ENCODE peak calls at places on chromosomes 7 and 10, in seven cellular contexts. D is right atrium auricular region, T is prostate gland, U is lower lobe of right lung, G is spleen, J is OCI-LY7, O is H9. L is an unnamed sample.

GRCh38 chr7:64320547-64321495 is 7.1 kb downstream of the ZNF736 start:
- DNase-seq in D (no peak), T (no peak), U (no peak), G (no peak), J (peak; percentile 85), O (no peak), L (no peak)

GRCh38 chr10:29804025-29804852 is 169.5 kb upstream of the SVIL start:
- DNase-seq in D (peak; percentile 67), T (peak; percentile 70), U (peak; percentile 39), G (no peak), J (no peak), O (no peak), L (no peak)

GRCh38 chr7:42883950-42884349 is 27.9 kb downstream of the C7orf25 start:
- DNase-seq in D (no peak), T (peak; percentile 63), U (peak; percentile 77), G (peak; percentile 83), J (peak; percentile 93), O (peak; percentile 57), L (no peak)

GRCh38 chr10:72511414-72511813 is 114.5 kb downstream of the MICU1 start:
- DNase-seq in D (no peak), T (no peak), U (no peak), G (no peak), J (no peak), O (no peak), L (no peak)

GRCh38 chr7:30543815-30544525 is 39.3 kb upstream of the GGCT start:
- DNase-seq in D (no peak), T (no peak), U (no peak), G (no peak), J (no peak), O (no peak), L (no peak)

GRCh38 chr7:22578048-22578770 is 78.2 kb upstream of the STEAP1B start:
- DNase-seq in D (no peak), T (no peak), U (no peak), G (no peak), J (no peak), O (no peak), L (no peak)

GRCh38 chr10:122030200-122030552 is 41.2 kb downstream of the TACC2 start:
- DNase-seq in D (no peak), T (no peak), U (no peak), G (no peak), J (no peak), O (no peak), L (no peak)

GRCh38 chr10:46229144-46229563 is 57.6 kb upstream of the ANTXRL start:
- DNase-seq in D (peak; percentile 21), T (no peak), U (no peak), G (peak; percentile 39), J (peak; percentile 48), O (peak; percentile 67), L (no peak)

GRCh38 chr10:128078136-128078969 is 47.9 kb downstream of the MKI67 start:
- DNase-seq in D (no peak), T (no peak), U (no peak), G (peak; percentile 77), J (peak; percentile 37), O (peak; percentile 77), L (peak; percentile 67)

GRCh38 chr10:88228130-88228529 is 355.0 kb downstream of the RNLS start:
- DNase-seq in D (no peak), T (no peak), U (no peak), G (no peak), J (no peak), O (no peak), L (no peak)

GRCh38 chr10:123272171-123272570 is 118.0 kb downstream of the BUB3 start:
- DNase-seq in D (no peak), T (no peak), U (no peak), G (no peak), J (peak; percentile 1), O (no peak), L (no peak)

GRCh38 chr10:61943699-61944444 is 42.4 kb downstream of the ARID5B start:
- DNase-seq in D (no peak), T (no peak), U (no peak), G (no peak), J (peak; percentile 68), O (no peak), L (no peak)

GRCh38 chr7:74025745-74026144 is 2.2 kb upstream of the ELN start:
- DNase-seq in D (no peak), T (no peak), U (no peak), G (no peak), J (no peak), O (no peak), L (no peak)

GRCh38 chr10:103761075-103761920 is 94.1 kb downstream of the SH3PXD2A start:
- DNase-seq in D (no peak), T (no peak), U (no peak), G (no peak), J (no peak), O (no peak), L (no peak)

GRCh38 chr10:12679636-12680035 is 321.9 kb downstream of the CCDC3 start:
- DNase-seq in D (no peak), T (no peak), U (no peak), G (no peak), J (no peak), O (no peak), L (no peak)

GRCh38 chr7:32881074-32881982 is 10.2 kb downstream of the KBTBD2 start:
- DNase-seq in D (no peak), T (no peak), U (no peak), G (no peak), J (no peak), O (no peak), L (no peak)

GRCh38 chr7:50321678-50322077 is 17.2 kb downstream of the IKZF1 start:
- DNase-seq in D (no peak), T (no peak), U (no peak), G (no peak), J (no peak), O (no peak), L (no peak)

GRCh38 chr7:82578430-82578829 is 134.9 kb upstream of the CACNA2D1 start:
- DNase-seq in D (no peak), T (no peak), U (no peak), G (no peak), J (no peak), O (no peak), L (no peak)

GRCh38 chr7:921071-921461 is 33.4 kb downstream of the ADAP1 start:
- DNase-seq in D (no peak), T (no peak), U (peak; percentile 36), G (peak; percentile 71), J (no peak), O (no peak), L (no peak)

GRCh38 chr10:44046605-44047004 is 338.3 kb downstream of the CXCL12 start:
- DNase-seq in D (no peak), T (no peak), U (no peak), G (no peak), J (no peak), O (no peak), L (peak; percentile 51)

GRCh38 chr7:78099715-78100477 is 301.3 kb downstream of the PHTF2 start:
- DNase-seq in D (no peak), T (no peak), U (no peak), G (no peak), J (no peak), O (no peak), L (no peak)

GRCh38 chr10:45599646-45600045 is 72.9 kb downstream of the ZFAND4 start:
- DNase-seq in D (no peak), T (no peak), U (no peak), G (no peak), J (no peak), O (no peak), L (no peak)

GRCh38 chr10:12937527-12937926 is 64.0 kb downstream of the CCDC3 start:
- DNase-seq in D (no peak), T (no peak), U (no peak), G (no peak), J (no peak), O (no peak), L (no peak)

DNA sequence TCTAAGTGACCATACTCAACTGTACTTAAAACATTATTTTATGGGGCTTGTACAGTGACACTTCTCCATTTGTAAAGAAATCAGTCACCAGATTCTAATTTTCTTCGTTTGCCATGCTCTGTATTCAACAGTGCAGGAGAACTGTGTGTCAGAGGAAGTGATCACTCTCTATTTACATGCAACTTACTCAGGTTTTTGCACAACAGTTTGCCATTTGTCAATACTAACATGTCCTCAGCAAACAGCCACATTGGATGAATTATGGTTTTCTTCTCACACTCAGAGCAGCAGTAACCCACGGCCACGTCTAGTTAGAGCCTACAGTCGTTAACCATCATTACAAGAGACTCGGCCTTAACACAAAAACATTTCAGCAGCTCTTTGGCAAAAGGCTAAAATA is 69.2 kb upstream of the SP4 start:
- DNase-seq in D (no peak), T (no peak), U (no peak), G (no peak), J (no peak), O (no peak), L (no peak)
- H3K4me1 ChIP-seq in D (no peaks in the 10 kb centered on the region), T (no peaks in the 10 kb centered on the region), U (no peaks in the 10 kb centered on the region), G (peaks cover 43% of the 10 kb centered on the region), J (peaks cover 10% of the 10 kb centered on the region), O (peaks cover 2% of the 10 kb centered on the region), L (no peaks in the 10 kb centered on the region)

GRCh38 chr10:95276367-95277200 is 14.2 kb downstream of the PDLIM1 start:
- DNase-seq in D (no peak), T (no peak), U (no peak), G (no peak), J (no peak), O (no peak), L (no peak)

GRCh38 chr10:95277614-95278013 is 13.2 kb downstream of the PDLIM1 start:
- DNase-seq in D (no peak), T (no peak), U (no peak), G (no peak), J (no peak), O (no peak), L (no peak)

GRCh38 chr10:95278061-95278988 is 12.5 kb downstream of the PDLIM1 start:
- DNase-seq in D (peak; percentile 83), T (no peak), U (no peak), G (no peak), J (no peak), O (no peak), L (no peak)

GRCh38 chr10:95275726-95276366 is 15.0 kb downstream of the PDLIM1 start:
- DNase-seq in D (no peak), T (peak; percentile 36), U (no peak), G (no peak), J (no peak), O (no peak), L (no peak)

DNA sequence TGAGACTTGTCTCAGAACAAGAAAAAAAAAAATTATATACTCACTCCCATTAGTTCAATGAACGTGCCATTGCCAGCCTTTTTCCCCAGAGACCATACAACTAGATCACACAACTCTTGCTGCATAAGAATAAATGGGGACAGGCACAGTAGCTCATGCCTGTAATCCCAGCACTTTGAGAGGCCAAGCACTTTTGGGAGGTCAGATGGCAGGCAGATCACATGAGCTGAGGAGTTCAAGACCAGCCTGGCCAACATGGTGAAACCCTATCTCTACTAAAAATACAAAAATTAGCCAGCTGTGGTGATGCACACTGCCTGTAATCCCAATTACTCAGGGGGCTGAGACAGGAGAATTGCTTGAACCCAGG is 13.6 kb downstream of the PDLIM1 start:
- DNase-seq in D (no peak), T (no peak), U (no peak), G (no peak), J (no peak), O (no peak), L (no peak)
- H3K4me1 ChIP-seq in D (no peaks in the 10 kb centered on the region), T (no peaks in the 10 kb centered on the region), U (peaks cover 87% of the 10 kb centered on the region), G (peaks cover 76% of the 10 kb centered on the region), J (peaks cover 9% of the 10 kb centered on the region), O (peaks cover 7% of the 10 kb centered on the region), L (no peaks in the 10 kb centered on the region)

GRCh38 chr7:155216475-155217272 is 81.0 kb upstream of the INSIG1 start:
- DNase-seq in D (no peak), T (no peak), U (no peak), G (peak; percentile 35), J (no peak), O (no peak), L (peak; percentile 13)
- H3K4me1 ChIP-seq in D (no peaks in the 10 kb centered on the region), T (no peaks in the 10 kb centered on the region), U (no peaks in the 10 kb centered on the region), G (no peaks in the 10 kb centered on the region), J (no peaks in the 10 kb centered on the region), O (no peaks in the 10 kb centered on the region), L (peaks cover 26% of the 10 kb centered on the region)

GRCh38 chr7:143504937-143505297 is 27.2 kb downstream of the TAS2R41 start:
- DNase-seq in D (no peak), T (no peak), U (no peak), G (no peak), J (no peak), O (no peak), L (no peak)
- H3K4me1 ChIP-seq in D (no peaks in the 10 kb centered on the region), T (no peaks in the 10 kb centered on the region), U (peaks cover 3% of the 10 kb centered on the region), G (no peaks in the 10 kb centered on the region), J (no peaks in the 10 kb centered on the region), O (no peaks in the 10 kb centered on the region), L (no peaks in the 10 kb centered on the region)

L was measured in pancreas.